ENCODE peak calls at places on chromosomes 11 and 22, in nine cellular contexts. E, G, M, O, C, I, T, K and A are unnamed samples.

GRCh38 chr11:120168960-120169681 is 31.2 kb upstream of the TRIM29 start:
- DNase-seq in O (peak; percentile 30), K (peak; percentile 82), I (peak; percentile 78), E (no peak), M (peak; percentile 84), G (peak; percentile 54), C (peak; percentile 94), T (peak; percentile 96), A (peak; percentile 70)

GRCh38 chr22:24156915-24157782 is 24.1 kb upstream of the SUSD2 start:
- DNase-seq in C (peak; percentile 94), T (peak; percentile 93), G (peak; percentile 86), E (peak; percentile 67), M (peak; percentile 93), O (peak; percentile 89), K (peak; percentile 86), I (peak; percentile 75), A (peak; percentile 97)

GRCh38 chr22:22578702-22579424 is 19.8 kb upstream of the PRAME start:
- DNase-seq in M (no peak), C (no peak), O (no peak), K (peak; percentile 81), G (peak; percentile 4), T (no peak), I (no peak), E (no peak), A (peak; percentile 67)

GRCh38 chr11:2708151-2708581 is 8.4 kb upstream of the KCNQ1OT1 start:
- DNase-seq in I (no peak), C (no peak), M (no peak), E (no peak), O (no peak), G (no peak), K (no peak), T (no peak), A (no peak)

GRCh38 chr11:111586305-111586915 is 15.8 kb upstream of the SIK2 start:
- DNase-seq in M (no peak), C (peak; percentile 27), E (peak; percentile 55), T (no peak), I (peak; percentile 59), K (peak; percentile 53), G (peak; percentile 56), O (peak; percentile 51), A (peak; percentile 67)

GRCh38 chr11:131464024-131464423 is 93.6 kb downstream of the NTM start:
- DNase-seq in T (no peak), I (no peak), C (no peak), E (no peak), G (no peak), M (no peak), O (no peak), K (no peak), A (no peak)

GRCh38 chr22:36258750-36259619 is 6.1 kb downstream of the APOL1 start:
- DNase-seq in T (peak; percentile 56), E (no peak), M (peak; percentile 64), O (no peak), I (peak; percentile 68), K (peak; percentile 40), C (no peak), G (no peak), A (peak; percentile 16)

GRCh38 chr22:27857441-27857840 is 55.9 kb upstream of the MN1 start:
- DNase-seq in M (no peak), O (no peak), G (no peak), I (no peak), E (no peak), C (no peak), K (no peak), T (no peak), A (no peak)

GRCh38 chr11:122308286-122308685 is 192.3 kb upstream of the BLID start:
- DNase-seq in K (no peak), T (no peak), I (no peak), O (no peak), E (no peak), G (no peak), C (no peak), M (no peak), A (no peak)

GRCh38 chr11:11414996-11415395 is 61.9 kb upstream of the CSNK2A3 start:
- DNase-seq in E (no peak), C (no peak), I (no peak), O (no peak), K (no peak), T (no peak), G (no peak), M (no peak), A (peak; percentile 55)

GRCh38 chr11:9273430-9274336 is 8.5 kb upstream of the DENND5A start:
- DNase-seq in M (no peak), C (no peak), I (no peak), G (no peak), O (no peak), K (no peak), E (no peak), T (no peak), A (peak; percentile 86)

DNA sequence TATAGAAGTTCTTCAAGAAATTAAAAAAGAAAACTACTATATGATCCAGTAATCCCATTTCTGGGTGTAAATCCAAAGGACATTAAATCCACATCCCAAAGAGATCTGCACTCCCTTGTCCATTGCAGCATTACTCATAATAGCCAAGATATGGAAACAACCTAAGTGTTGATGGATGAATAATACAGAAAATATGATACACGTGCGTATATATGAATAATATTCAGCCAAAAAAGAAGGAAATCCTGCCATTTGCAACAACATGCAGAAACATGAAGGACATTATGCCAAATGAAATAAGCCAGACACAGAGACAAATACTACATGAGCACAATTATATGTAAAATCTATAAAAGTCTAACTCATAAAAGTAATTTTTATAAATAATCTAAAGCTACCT is 306.2 kb upstream of the ANO3 start:
- DNase-seq in E (no peak), M (no peak), T (no peak), K (no peak), O (no peak), G (no peak), I (no peak), C (no peak), A (no peak)
- TF ChIP-seq MAX in E (no peak), M (no peak), T (no peak), K (no peak), O (no peak), G (no peak), I (no peak), C (no peak), A (no peak)

GRCh38 chr11:1013628-1013935 is 22.9 kb downstream of the MUC6 start:
- DNase-seq in G (no peak), O (no peak), I (no peak), E (no peak), K (no peak), C (no peak), T (no peak), M (no peak), A (no peak)

GRCh38 chr11:1012291-1012690 is 24.2 kb downstream of the MUC6 start:
- DNase-seq in K (no peak), I (no peak), O (no peak), M (no peak), E (no peak), T (no peak), G (no peak), C (no peak), A (no peak)

GRCh38 chr11:1014276-1014675 is 22.2 kb downstream of the MUC6 start:
- DNase-seq in O (no peak), C (no peak), K (no peak), M (no peak), I (no peak), T (no peak), G (no peak), E (no peak), A (no peak)

GRCh38 chr11:1011320-1011698 is 25.2 kb downstream of the MUC6 start:
- DNase-seq in C (no peak), E (no peak), O (no peak), I (no peak), M (no peak), K (no peak), T (no peak), G (no peak), A (no peak)

DNA sequence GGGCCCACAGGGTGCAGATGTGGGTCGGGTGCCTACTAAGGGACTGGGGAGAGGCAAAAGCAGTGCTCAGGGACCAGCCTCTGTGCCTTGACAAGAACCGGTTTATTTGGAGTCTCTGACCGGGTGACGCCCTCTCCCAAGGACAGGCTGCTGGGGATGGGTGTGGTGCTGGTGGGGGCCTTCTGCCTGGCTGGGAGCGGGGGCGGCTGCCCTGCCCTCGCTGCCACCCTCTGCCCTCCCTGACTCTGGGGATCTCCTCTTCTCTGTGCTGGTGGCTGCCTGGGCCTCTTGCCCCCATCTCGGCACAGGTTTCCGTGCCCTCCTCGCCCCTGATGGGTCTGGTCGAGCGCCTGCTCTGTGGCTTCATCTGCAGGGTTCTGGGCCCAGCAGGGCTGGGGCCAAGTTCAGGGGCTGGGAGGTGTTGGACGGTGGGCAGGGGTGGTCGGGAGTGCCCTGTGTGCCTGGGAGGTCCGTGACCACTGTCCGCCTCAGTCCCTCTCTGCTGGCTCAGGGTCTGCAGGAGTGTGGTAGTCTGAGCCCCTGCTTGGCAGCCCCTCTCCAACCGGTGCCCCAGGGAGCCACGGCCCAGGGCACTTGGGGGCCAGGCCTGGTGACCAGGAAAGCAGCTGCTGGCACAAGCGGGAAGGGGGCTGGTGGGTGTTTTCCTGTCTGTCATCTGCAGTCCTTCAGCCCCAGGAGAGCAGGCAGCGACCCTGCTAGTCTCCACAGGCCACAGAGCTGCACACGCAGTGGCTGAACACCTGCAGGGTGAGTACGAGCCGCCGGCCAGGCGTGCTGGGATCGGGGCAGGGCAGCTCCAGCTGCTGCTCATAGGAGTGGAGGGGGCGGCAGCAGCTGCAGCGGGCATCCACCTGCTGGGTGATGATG is 23.5 kb downstream of the MUC6 start:
- DNase-seq in G (no peak), M (no peak), T (no peak), E (no peak), O (no peak), K (no peak), I (no peak), C (no peak), A (no peak)
- TF ChIP-seq MAX in G (no peak), M (no peak), T (no peak), E (no peak), O (no peak), K (no peak), I (no peak), C (no peak), A (no peak)

DNA sequence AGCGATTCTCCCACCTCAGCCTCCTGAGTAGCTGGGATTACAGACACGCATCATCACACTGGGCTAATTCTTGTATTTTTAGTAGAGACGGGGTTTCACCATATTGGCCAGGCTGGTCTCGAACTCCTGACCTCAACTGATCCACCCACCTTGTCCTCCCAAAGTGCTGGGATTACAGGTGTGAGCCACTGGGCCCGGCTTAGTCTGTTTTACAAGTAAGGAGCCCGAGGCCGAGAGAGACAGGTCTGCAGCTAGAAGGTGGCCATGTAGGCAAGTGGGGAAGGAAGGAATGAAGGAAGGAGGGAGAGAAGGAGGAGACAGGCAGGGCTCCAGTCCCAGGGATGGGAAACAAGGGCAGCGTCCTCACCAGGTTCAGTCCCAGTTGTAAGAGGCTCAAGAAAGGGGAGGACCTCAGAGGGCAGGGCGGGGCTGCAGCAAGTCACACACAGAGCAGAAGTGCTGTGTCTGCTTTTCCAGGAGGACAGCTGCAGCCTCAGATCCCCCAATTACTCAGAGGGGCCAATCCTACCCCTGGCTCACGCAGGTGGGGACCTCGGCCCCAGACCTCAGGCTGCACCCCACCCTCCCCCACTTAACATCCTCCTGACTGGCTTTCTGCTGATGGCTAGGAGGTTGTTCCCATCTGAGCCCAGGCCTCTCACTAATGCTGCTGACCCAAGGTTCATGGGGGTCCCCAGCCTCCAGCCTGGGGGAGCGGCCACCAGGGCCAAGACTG is 53.8 kb upstream of the PRR5 start:
- DNase-seq in E (no peak), K (no peak), G (no peak), I (no peak), O (no peak), C (peak; percentile 8), M (no peak), T (no peak), A (no peak)
- TF ChIP-seq MAX in E (no peak), K (no peak), G (no peak), I (no peak), O (no peak), C (no peak), M (no peak), T (no peak), A (no peak)

GRCh38 chr11:66476841-66477251 is 3.4 kb upstream of the DPP3 start:
- DNase-seq in T (peak; percentile 51), E (no peak), C (peak; percentile 64), G (peak; percentile 23), O (no peak), M (peak; percentile 31), I (no peak), K (no peak), A (no peak)
- TF ChIP-seq MAX in T (no peak), E (no peak), C (no peak), G (no peak), O (no peak), M (no peak), I (no peak), K (no peak), A (no peak)